ENCODE peak calls at places on chromosome 12, in five cellular contexts. One of them, this sample, is unnamed. For H3K4me1, the result is how much of the 10 kb centered on the place peaks cover.

GRCh38 chr12:87086118-87086891 is 830.1 kb upstream of the MGAT4C start:
- DNase-seq in mammary epithelial cell: peak
- DNase-seq in psoas muscle: no peak
- DNase-seq in H9: no peak
- DNase-seq in upper lobe of right lung: no peak
- DNase-seq in this sample: no peak

GRCh38 chr12:58668831-58669230 is 251.5 kb downstream of the LRIG3 start:
- DNase-seq in psoas muscle: no peak
- DNase-seq in upper lobe of right lung: no peak
- DNase-seq in H9: no peak
- DNase-seq in mammary epithelial cell: peak
- DNase-seq in this sample: no peak

GRCh38 chr12:22935501-22935900 is 310.5 kb downstream of the ETNK1 start:
- DNase-seq in mammary epithelial cell: peak
- DNase-seq in upper lobe of right lung: no peak
- DNase-seq in H9: no peak
- DNase-seq in psoas muscle: no peak
- DNase-seq in this sample: no peak

GRCh38 chr12:127774828-127775227 is 492.1 kb upstream of the TMEM132C start:
- DNase-seq in psoas muscle: no peak
- DNase-seq in upper lobe of right lung: no peak
- DNase-seq in H9: no peak
- DNase-seq in mammary epithelial cell: no peak
- DNase-seq in this sample: no peak

GRCh38 chr12:104928036-104928770 is 29.9 kb downstream of the SLC41A2 start:
- DNase-seq in upper lobe of right lung: no peak
- DNase-seq in mammary epithelial cell: no peak
- DNase-seq in psoas muscle: no peak
- DNase-seq in H9: no peak
- DNase-seq in this sample: no peak

GRCh38 chr12:67483871-67484554 is 164.5 kb upstream of the DYRK2 start:
- DNase-seq in H9: no peak
- DNase-seq in mammary epithelial cell: peak
- DNase-seq in upper lobe of right lung: no peak
- DNase-seq in psoas muscle: no peak
- DNase-seq in this sample: no peak

GRCh38 chr12:126798449-126798848 is 1468.5 kb upstream of the TMEM132C start:
- DNase-seq in H9: no peak
- DNase-seq in mammary epithelial cell: no peak
- DNase-seq in psoas muscle: no peak
- DNase-seq in upper lobe of right lung: no peak
- DNase-seq in this sample: no peak

GRCh38 chr12:124458992-124459851 is 108.2 kb downstream of the NCOR2 start:
- DNase-seq in H9: no peak
- DNase-seq in mammary epithelial cell: no peak
- DNase-seq in upper lobe of right lung: no peak
- DNase-seq in psoas muscle: no peak
- DNase-seq in this sample: no peak

GRCh38 chr12:79706156-79706555 is 15.4 kb upstream of the PAWR start:
- DNase-seq in mammary epithelial cell: peak
- DNase-seq in H9: no peak
- DNase-seq in upper lobe of right lung: no peak
- DNase-seq in psoas muscle: no peak
- DNase-seq in this sample: no peak

GRCh38 chr12:1318327-1319031 is 275.9 kb downstream of the FBXL14 start:
- DNase-seq in upper lobe of right lung: no peak
- DNase-seq in H9: peak
- DNase-seq in mammary epithelial cell: peak
- DNase-seq in psoas muscle: no peak
- DNase-seq in this sample: no peak

GRCh38 chr12:2925322-2925995 is 33.7 kb upstream of the TEAD4 start:
- DNase-seq in H9: no peak
- DNase-seq in mammary epithelial cell: peak
- DNase-seq in psoas muscle: no peak
- DNase-seq in upper lobe of right lung: no peak
- DNase-seq in this sample: no peak

GRCh38 chr12:20946732-20947131 is 136.2 kb downstream of the SLCO1B3 start:
- DNase-seq in upper lobe of right lung: no peak
- DNase-seq in H9: peak
- DNase-seq in mammary epithelial cell: no peak
- DNase-seq in psoas muscle: no peak
- DNase-seq in this sample: no peak

GRCh38 chr12:53222170-53223005 is 9.6 kb downstream of the RARG start:
- DNase-seq in psoas muscle: no peak
- DNase-seq in H9: no peak
- DNase-seq in upper lobe of right lung: no peak
- DNase-seq in mammary epithelial cell: no peak
- DNase-seq in this sample: no peak
- H3K4me1 ChIP-seq in psoas muscle: under half
- H3K4me1 ChIP-seq in H9: under half
- H3K4me1 ChIP-seq in upper lobe of right lung: half or more
- H3K4me1 ChIP-seq in mammary epithelial cell: half or more
- H3K4me1 ChIP-seq in this sample: under half

GRCh38 chr12:52223411-52224039 is 9.5 kb upstream of the KRT7 start:
- DNase-seq in mammary epithelial cell: no peak
- DNase-seq in upper lobe of right lung: no peak
- DNase-seq in psoas muscle: no peak
- DNase-seq in H9: no peak
- DNase-seq in this sample: no peak
- H3K4me1 ChIP-seq in mammary epithelial cell: under half
- H3K4me1 ChIP-seq in upper lobe of right lung: under half
- H3K4me1 ChIP-seq in psoas muscle: under half
- H3K4me1 ChIP-seq in H9: under half
- H3K4me1 ChIP-seq in this sample: under half

GRCh38 chr12:89351489-89352241 is 636 bp downstream of the DUSP6 start:
- DNase-seq in upper lobe of right lung: peak
- DNase-seq in psoas muscle: peak
- DNase-seq in mammary epithelial cell: no peak
- DNase-seq in H9: no peak
- DNase-seq in this sample: no peak

GRCh38 chr12:89350661-89351488 is 1.4 kb downstream of the DUSP6 start:
- DNase-seq in mammary epithelial cell: peak
- DNase-seq in psoas muscle: peak
- DNase-seq in H9: no peak
- DNase-seq in upper lobe of right lung: peak
- DNase-seq in this sample: no peak

GRCh38 chr12:89349814-89350213 is 2.5 kb downstream of the DUSP6 start:
- DNase-seq in upper lobe of right lung: no peak
- DNase-seq in psoas muscle: peak
- DNase-seq in mammary epithelial cell: peak
- DNase-seq in H9: peak
- DNase-seq in this sample: peak

GRCh38 chr12:89348894-89349669 is 3.2 kb downstream of the DUSP6 start:
- DNase-seq in H9: no peak
- DNase-seq in upper lobe of right lung: no peak
- DNase-seq in psoas muscle: no peak
- DNase-seq in mammary epithelial cell: peak
- DNase-seq in this sample: no peak

GRCh38 chr12:89350260-89350659 is 2.0 kb downstream of the DUSP6 start:
- DNase-seq in upper lobe of right lung: no peak
- DNase-seq in H9: no peak
- DNase-seq in psoas muscle: no peak
- DNase-seq in mammary epithelial cell: no peak
- DNase-seq in this sample: no peak
- H3K4me1 ChIP-seq in upper lobe of right lung: under half
- H3K4me1 ChIP-seq in H9: under half
- H3K4me1 ChIP-seq in psoas muscle: under half
- H3K4me1 ChIP-seq in mammary epithelial cell: under half
- H3K4me1 ChIP-seq in this sample: under half

DNA sequence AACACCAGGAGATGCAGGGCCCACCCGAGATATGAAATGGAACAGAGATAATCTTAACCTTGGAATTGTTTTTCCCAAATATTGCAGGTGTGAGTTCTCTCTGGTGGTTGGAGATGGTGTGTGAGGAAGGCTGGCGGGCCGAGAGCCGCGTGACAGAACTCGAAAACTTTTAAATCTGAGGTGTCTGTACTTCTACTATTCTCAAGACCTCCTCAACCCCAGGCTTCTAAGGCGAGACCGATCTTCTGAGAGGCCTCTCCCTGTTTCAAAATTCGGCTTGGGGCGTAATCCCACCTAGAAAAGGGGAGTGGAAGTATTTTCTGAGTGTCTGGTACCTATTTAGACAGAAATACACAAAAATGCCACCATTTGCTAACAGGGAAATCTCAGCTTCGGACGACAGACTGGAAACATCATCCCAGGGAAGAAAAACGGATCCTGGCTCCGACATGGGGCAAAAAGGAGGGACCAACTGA is 610 bp downstream of the SARNP start:
- DNase-seq in H9: no peak
- DNase-seq in mammary epithelial cell: no peak
- DNase-seq in psoas muscle: no peak
- DNase-seq in upper lobe of right lung: no peak
- DNase-seq in this sample: no peak
- H3K4me1 ChIP-seq in H9: under half
- H3K4me1 ChIP-seq in mammary epithelial cell: under half
- H3K4me1 ChIP-seq in psoas muscle: under half
- H3K4me1 ChIP-seq in upper lobe of right lung: under half
- H3K4me1 ChIP-seq in this sample: under half

DNA sequence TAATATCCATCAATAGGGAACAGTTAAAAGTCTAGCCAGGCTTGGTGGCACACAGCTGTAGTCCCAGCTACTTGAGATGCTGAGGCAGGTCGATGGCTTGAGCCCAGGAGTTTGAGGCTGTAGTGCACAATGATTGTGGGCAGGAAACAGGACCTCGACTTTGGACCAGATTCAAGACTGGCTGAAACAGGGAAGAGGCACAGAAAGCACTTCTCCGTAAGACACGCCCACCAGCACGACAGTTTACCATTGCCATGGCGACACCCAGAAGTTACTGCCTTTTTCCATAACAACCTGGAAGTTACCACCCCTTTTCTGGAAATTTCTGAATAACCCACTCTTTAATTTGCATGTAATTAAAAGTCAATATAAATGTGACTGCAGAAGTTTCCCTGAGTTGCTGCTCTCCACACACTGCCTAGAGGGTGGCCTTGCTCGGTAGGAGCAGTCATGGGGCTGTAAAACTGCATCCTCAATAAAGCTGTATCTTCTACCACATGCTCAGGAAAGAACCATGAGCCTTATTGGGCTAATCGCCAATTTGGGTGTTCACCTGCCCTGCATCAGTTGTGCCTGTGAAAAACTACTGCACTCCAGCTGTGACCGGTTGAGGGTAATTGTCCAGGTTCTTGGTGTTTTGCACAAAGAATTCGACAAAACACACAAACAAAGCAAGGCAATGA is 4.6 kb upstream of the LRRC23 start:
- DNase-seq in H9: peak
- DNase-seq in upper lobe of right lung: peak
- DNase-seq in mammary epithelial cell: no peak
- DNase-seq in psoas muscle: no peak
- DNase-seq in this sample: peak
- H3K4me1 ChIP-seq in H9: under half
- H3K4me1 ChIP-seq in upper lobe of right lung: under half
- H3K4me1 ChIP-seq in mammary epithelial cell: under half
- H3K4me1 ChIP-seq in psoas muscle: under half
- H3K4me1 ChIP-seq in this sample: under half